ENCODE peak calls at places on chromosomes 13 and 19, in four cellular contexts. S, L, H and T are unnamed samples.

GRCh38 chr13:114119196-114119595 is 13.2 kb downstream of the RASA3 start:
- DNase-seq in S (no peak), L (peak), H (no peak), T (no peak)

GRCh38 chr19:49921871-49922755 is 6.9 kb upstream of the ATF5 start:
- DNase-seq in S (no peak), L (no peak), H (no peak), T (no peak)

GRCh38 chr19:46514589-46515289 is 19.1 kb upstream of the PNMA8B start:
- DNase-seq in L (no peak), S (no peak), H (no peak), T (no peak)

GRCh38 chr13:60679928-60680693 is 283.1 kb downstream of the TDRD3 start:
- DNase-seq in H (no peak), S (no peak), L (no peak), T (no peak)

GRCh38 chr13:27510082-27510481 is 59.7 kb upstream of the MTIF3 start:
- DNase-seq in L (no peak), S (no peak), H (no peak), T (no peak)

GRCh38 chr19:17333611-17334413 is 843 bp downstream of the ANO8 start:
- DNase-seq in H (no peak), S (peak), L (peak), T (peak)

GRCh38 chr13:35086667-35087066 is 144.6 kb downstream of the NBEA start:
- DNase-seq in S (no peak), H (no peak), L (peak), T (no peak)

GRCh38 chr19:49488863-49489537 is 1.6 kb downstream of the RPL13A start:
- DNase-seq in H (no peak), S (peak), L (no peak), T (no peak)

GRCh38 chr19:33866696-33867095 is 70.0 kb downstream of the KCTD15 start:
- DNase-seq in L (no peak), H (no peak), S (no peak), T (peak)

GRCh38 chr19:33871605-33872004 is 74.9 kb downstream of the KCTD15 start:
- DNase-seq in S (no peak), L (no peak), H (no peak), T (no peak)

GRCh38 chr19:33865306-33865705 is 68.6 kb downstream of the KCTD15 start:
- DNase-seq in L (no peak), H (no peak), S (no peak), T (no peak)

GRCh38 chr19:33868076-33868735 is 71.5 kb downstream of the KCTD15 start:
- DNase-seq in S (no peak), H (no peak), L (peak), T (no peak)

GRCh38 chr19:33868821-33869412 is 72.2 kb downstream of the KCTD15 start:
- DNase-seq in L (peak), S (no peak), H (peak), T (no peak)
- TF ChIP-seq CTCF in L (peak), S (no peak), H (no peak), T (no peak)

DNA sequence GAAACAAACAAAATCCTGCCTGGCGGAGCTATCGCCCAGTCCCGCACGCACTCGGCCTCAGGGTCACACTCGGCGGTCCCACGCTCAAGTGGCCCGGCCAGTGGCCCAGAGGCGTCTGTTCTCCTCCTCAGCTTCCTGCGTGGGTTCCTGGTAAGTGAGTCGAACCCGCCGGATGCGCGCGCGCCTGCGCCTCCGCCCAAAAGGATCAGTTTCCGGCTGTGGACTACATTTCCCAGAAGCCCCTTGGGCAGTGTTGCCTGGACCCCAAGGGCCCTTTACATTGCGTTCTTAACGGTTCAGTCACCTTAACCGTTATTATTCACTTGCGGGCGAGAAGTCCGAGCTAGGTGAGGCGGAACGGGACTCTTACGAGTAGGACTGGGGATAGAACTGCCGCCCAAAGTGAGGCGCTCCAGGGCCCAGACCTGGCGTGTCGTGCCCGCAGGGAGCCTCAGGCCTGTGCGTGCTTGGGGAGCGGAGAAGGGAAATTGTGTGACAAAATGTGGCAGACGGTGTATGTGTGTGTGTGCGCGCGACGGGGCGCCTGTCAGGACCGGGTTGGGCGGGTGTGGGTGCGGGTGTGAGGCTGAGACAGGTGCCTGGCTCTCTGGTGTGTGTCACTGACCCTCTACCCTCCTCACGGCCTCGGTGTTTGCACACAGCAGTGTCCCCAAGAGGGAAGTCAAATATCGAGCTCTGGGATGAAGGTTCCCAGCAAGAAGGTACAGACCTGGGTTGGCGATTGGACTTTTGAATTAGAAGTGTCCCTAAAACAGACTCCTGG is at the start of gene ZNF546:
- DNase-seq in L (peak), H (peak), S (peak), T (peak)
- TF ChIP-seq CTCF in L (no peak), H (no peak), S (no peak), T (no peak)

GRCh38 chr13:89977203-89977602 is 1370.3 kb upstream of the MIR17HG start:
- DNase-seq in H (no peak), L (no peak), S (no peak), T (no peak)

GRCh38 chr13:89988206-89988605 is 1359.3 kb upstream of the MIR17HG start:
- DNase-seq in S (no peak), H (no peak), L (no peak), T (no peak)

DNA sequence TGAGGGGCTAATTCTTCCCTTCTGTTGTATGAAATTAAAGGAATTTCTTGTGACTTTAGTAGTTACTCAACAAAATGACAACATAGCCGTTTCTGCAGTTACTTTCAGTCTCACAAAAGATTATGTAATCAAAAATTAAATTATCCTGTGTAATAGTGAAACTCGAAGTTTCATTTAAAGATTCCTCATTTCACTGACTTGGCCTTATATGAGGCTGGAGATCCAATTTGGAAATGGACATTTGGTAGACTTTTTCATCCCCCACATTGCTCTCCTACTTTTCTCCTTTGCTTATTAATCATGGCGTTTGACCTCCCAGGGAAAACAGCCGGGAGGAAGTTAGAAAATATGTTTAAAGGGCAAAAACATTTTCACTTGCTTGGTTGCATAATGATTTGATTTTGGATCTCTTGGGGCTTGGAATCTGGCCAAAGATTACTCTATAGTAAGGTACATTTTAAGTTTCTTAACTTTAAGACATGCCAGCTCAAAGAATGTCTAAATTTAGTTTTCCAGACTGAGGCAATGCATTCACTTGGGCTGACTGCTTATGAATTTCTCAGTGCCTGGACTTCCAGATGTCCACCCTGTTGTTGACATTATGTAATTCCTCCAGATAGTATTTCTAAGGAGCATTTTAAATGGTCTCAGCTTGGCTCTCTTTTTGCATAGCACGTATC is 1364.9 kb upstream of the MIR17HG start:
- DNase-seq in H (no peak), L (peak), S (no peak), T (no peak)
- TF ChIP-seq CTCF in H (no peak), L (no peak), S (no peak), T (no peak)

GRCh38 chr19:4374451-4375163 is 25.7 kb downstream of the SH3GL1 start:
- DNase-seq in L (peak), S (no peak), H (peak), T (no peak)
- TF ChIP-seq CTCF in L (no peak), S (no peak), H (peak), T (no peak)

GRCh38 chr19:43699506-43700367 is 16.1 kb upstream of the IRGC start:
- DNase-seq in S (no peak), L (peak), H (peak), T (no peak)
- TF ChIP-seq CTCF in S (no peak), L (peak), H (no peak), T (no peak)